ENCODE peak calls at places on chromosomes 3 and 15, in seven cellular contexts. G is mesenchymal stem cell, H is IMR-90, V is neuronal stem cell, D is H1, X is trophoblast cell, K is H9. O is an unnamed sample.

GRCh38 chr15:36156855-36157521 is 422.4 kb upstream of the CDIN1 start:
- DNase-seq in V (no peak), G (peak; percentile 46), D (no peak), K (no peak), X (peak; percentile 16), H (peak; percentile 56), O (peak; percentile 13)

GRCh38 chr3:65490132-65490531 is 548.6 kb downstream of the MAGI1 start:
- DNase-seq in H (no peak), K (no peak), X (no peak), G (no peak), V (no peak), D (no peak), O (no peak)

GRCh38 chr3:139346771-139347170 is 3.0 kb downstream of the MRPS22 start:
- DNase-seq in X (no peak), H (no peak), K (no peak), G (no peak), D (no peak), V (no peak), O (no peak)

GRCh38 chr15:98160236-98160635 is 199.7 kb downstream of the ARRDC4 start:
- DNase-seq in K (no peak), G (no peak), D (no peak), X (no peak), H (no peak), V (no peak), O (no peak)

GRCh38 chr3:50674349-50675178 is at the start of gene DOCK3:
- DNase-seq in X (peak; percentile 42), K (peak; percentile 49), G (peak; percentile 30), V (peak; percentile 63), H (peak; percentile 36), D (peak; percentile 72), O (peak; percentile 39)

GRCh38 chr3:114374433-114374832 is 80.6 kb downstream of the TIGIT start:
- DNase-seq in X (no peak), V (no peak), H (no peak), D (no peak), K (no peak), G (no peak), O (no peak)

GRCh38 chr3:146065573-146066006 is 95.4 kb downstream of the PLOD2 start:
- DNase-seq in V (peak; percentile 44), K (no peak), D (no peak), X (peak; percentile 28), H (peak; percentile 76), G (peak; percentile 67), O (peak; percentile 54)

GRCh38 chr3:86990171-86990733 is 697 bp downstream of the VGLL3 start:
- DNase-seq in H (peak; percentile 26), V (no peak), G (peak; percentile 38), K (peak; percentile 73), X (peak; percentile 59), D (peak; percentile 78), O (peak; percentile 76)

DNA sequence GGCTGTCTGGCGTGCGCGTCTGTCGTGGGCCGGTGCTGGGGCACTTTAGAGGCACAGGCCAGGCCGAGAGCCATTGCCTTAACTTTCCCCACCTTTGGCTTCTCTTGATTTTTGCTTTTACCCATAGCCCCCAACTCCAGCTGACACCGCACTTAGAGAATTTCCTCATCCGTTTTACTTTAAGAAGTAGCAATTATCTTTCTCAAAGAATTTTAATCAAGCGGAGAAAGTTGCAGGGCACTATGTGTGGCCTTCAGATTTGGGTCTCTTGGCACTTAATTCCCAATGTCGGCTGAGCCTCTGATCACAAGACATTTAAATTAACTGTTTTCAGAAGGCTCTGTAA is 1.2 kb downstream of the ALDH1A3 start:
- DNase-seq in V (no peak), H (no peak), K (no peak), D (no peak), G (no peak), X (no peak), O (no peak)
- H3K27me3 ChIP-seq in V (peaks cover 11% of the 10 kb centered on the region), H (peaks cover 60% of the 10 kb centered on the region), K (peaks cover 26% of the 10 kb centered on the region), D (peaks cover 52% of the 10 kb centered on the region), G (no peaks in the 10 kb centered on the region), X (peaks cover 34% of the 10 kb centered on the region), O (peaks cover 14% of the 10 kb centered on the region)

GRCh38 chr15:85750807-85751730 is 43.7 kb downstream of the KLHL25 start:
- DNase-seq in D (peak; percentile 77), G (no peak), H (no peak), X (no peak), V (no peak), K (peak; percentile 87), O (peak; percentile 75)
- H3K4me1 ChIP-seq in D (peaks cover 25% of the 10 kb centered on the region), G (peaks cover 3% of the 10 kb centered on the region), H (no peaks in the 10 kb centered on the region), X (peaks cover 2% of the 10 kb centered on the region), V (peaks cover 49% of the 10 kb centered on the region), K (peaks cover 5% of the 10 kb centered on the region), O (peaks cover 1% of the 10 kb centered on the region)

DNA sequence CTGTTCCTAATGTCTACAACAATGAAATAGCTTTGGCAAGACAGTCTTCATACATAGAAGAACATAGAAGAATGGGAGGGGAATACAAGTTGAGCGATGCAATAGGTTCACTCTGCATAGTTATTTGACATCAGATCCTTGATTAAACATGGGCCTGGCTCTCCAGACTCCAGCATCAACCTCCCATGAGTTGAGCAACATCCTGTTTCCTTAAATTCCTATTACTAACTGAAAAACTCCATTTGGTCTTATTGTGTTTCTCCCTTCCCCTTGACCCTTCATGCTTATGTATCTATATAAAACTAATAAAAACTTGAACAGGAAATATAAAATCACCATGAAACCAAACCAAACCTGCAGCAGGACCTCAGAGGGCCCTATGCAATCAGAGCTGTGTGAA is 304.5 kb upstream of the SATB1 start:
- DNase-seq in H (no peak), V (no peak), X (no peak), G (no peak), K (no peak), D (no peak), O (peak; percentile 12)
- H3K4ac ChIP-seq in H (no peak overlapping the region), V (no peak overlapping the region), X (no peak overlapping the region), G (no peak overlapping the region), K (no peak overlapping the region), D (no peak overlapping the region), O (no peak overlapping the region)

DNA sequence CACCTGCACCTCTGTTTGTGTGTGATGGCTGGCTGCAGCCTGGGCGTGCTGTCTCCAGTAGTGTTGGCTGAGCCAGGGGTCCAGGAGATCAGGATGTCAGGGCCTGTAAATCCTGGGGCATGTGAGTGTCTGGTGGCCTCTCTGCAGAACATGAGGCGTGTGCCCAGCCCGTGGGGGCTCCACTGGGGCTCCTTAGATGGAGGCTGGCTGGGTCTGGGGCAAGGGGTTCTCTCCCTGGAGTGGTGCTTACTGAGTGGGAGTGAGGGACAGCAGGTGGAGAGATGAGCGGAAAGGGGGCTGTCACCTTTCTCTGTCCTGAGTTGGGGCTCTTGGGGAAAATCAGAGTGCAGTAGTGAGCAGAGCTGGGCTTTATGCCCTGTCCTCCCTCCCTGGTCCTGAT is 152.2 kb downstream of the CHDH start:
- DNase-seq in H (no peak), K (no peak), G (no peak), V (no peak), D (peak; percentile 43), X (no peak), O (no peak)
- H3K27me3 ChIP-seq in H (peaks cover 6% of the 10 kb centered on the region), K (no peaks in the 10 kb centered on the region), G (peaks cover 31% of the 10 kb centered on the region), V (no peaks in the 10 kb centered on the region), D (no peaks in the 10 kb centered on the region), X (no peaks in the 10 kb centered on the region), O (no peaks in the 10 kb centered on the region)

GRCh38 chr3:185552358-185552877 is at the start of gene LIPH:
- DNase-seq in H (peak; percentile 30), G (peak; percentile 12), K (no peak), V (no peak), D (no peak), X (no peak), O (peak; percentile 75)
- H3K4me1 ChIP-seq in H (peaks cover 7% of the 10 kb centered on the region), G (peaks cover 3% of the 10 kb centered on the region), K (no peaks in the 10 kb centered on the region), V (no peaks in the 10 kb centered on the region), D (no peaks in the 10 kb centered on the region), X (no peaks in the 10 kb centered on the region), O (no peaks in the 10 kb centered on the region)

GRCh38 chr3:124951511-124952390 is 17.2 kb upstream of the MUC13 start:
- DNase-seq in H (peak; percentile 93), D (no peak), X (no peak), V (no peak), K (no peak), G (no peak), O (no peak)
- H3K4ac ChIP-seq in H (peak overlapping the region; percentile 4), D (no peak overlapping the region), X (no peak overlapping the region), V (no peak overlapping the region), K (no peak overlapping the region), G (no peak overlapping the region), O (no peak overlapping the region)

GRCh38 chr3:122188758-122189157 is 5.3 kb downstream of the CASR start:
- DNase-seq in G (no peak), X (no peak), K (no peak), V (no peak), H (no peak), D (no peak), O (no peak)

GRCh38 chr3:122183521-122183892 is at the start of gene CASR:
- DNase-seq in D (peak; percentile 55), G (no peak), K (peak; percentile 57), V (no peak), X (no peak), H (no peak), O (peak; percentile 38)

GRCh38 chr3:122184591-122184929 is 1.1 kb downstream of the CASR start:
- DNase-seq in X (no peak), H (no peak), G (no peak), D (no peak), V (no peak), K (no peak), O (peak; percentile 1)

GRCh38 chr3:122186372-122186771 is 2.9 kb downstream of the CASR start:
- DNase-seq in X (no peak), H (no peak), V (no peak), D (no peak), K (no peak), G (no peak), O (no peak)

DNA sequence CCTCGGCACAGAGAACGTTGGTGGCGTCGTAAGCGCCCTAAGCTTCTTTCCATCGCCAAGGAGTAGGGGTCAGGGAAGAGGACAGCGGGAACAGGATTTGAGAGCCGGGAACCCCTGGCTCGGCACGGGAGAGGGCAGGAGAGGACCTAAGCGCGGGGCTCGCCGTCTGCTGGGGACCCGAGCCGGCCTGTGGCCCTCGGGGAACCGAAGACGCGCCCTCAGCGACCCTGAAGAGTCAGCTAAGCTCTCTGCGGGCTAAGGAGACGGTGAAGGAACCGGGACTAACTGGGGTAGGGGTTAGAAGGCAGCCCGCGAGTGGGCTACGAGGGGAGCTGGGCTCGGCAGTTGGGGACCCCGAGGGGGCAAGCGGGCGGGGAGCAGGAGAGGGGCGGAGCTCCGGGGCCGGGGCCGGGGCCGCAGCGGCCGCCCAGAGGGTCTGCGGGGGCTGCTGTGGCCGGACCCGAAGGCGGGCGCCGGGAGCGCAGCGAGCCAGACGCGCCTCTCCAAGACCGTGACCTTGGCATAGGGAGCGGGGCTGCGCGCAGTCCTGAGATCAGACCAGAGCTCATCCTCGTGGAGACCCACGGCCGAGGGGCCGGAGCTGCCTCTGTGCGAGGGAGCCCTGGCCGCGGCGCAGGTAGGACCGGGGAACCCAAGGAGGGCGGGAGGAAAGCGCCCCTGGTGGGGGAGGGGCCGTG is 574 bp downstream of the CASR start:
- DNase-seq in H (no peak), X (no peak), D (peak; percentile 77), K (peak; percentile 45), V (no peak), G (no peak), O (peak; percentile 4)
- H3K27me3 ChIP-seq in H (peaks cover 30% of the 10 kb centered on the region), X (peaks cover 33% of the 10 kb centered on the region), D (peaks cover 41% of the 10 kb centered on the region), K (peaks cover 5% of the 10 kb centered on the region), V (peaks cover 8% of the 10 kb centered on the region), G (peaks cover 29% of the 10 kb centered on the region), O (peaks cover 13% of the 10 kb centered on the region)

DNA sequence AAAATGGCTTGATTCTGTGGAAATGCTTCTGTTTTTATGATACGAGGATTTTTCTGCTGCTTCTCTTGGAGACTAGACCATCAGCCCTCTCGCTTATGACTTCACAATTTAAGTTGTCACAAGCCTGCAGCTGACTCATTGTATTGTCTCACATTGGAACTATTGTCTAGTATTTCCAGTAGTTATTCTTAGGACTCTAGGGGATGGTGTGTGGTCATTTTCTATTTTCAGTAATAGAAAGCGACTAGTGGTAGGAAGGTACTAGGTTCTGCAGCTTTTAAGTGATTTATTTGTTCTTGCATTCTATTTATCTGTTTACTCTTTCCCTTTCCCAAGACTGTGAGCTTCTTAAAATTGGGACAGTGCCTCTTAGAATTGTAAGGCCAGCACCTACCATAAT is 66.3 kb upstream of the CRTC3 start:
- DNase-seq in G (peak; percentile 70), H (peak; percentile 76), X (no peak), V (no peak), D (no peak), K (no peak), O (no peak)
- H3K4me1 ChIP-seq in G (peaks cover 7% of the 10 kb centered on the region), H (peaks cover 6% of the 10 kb centered on the region), X (peaks cover 1% of the 10 kb centered on the region), V (peaks cover 7% of the 10 kb centered on the region), D (no peaks in the 10 kb centered on the region), K (no peaks in the 10 kb centered on the region), O (no peaks in the 10 kb centered on the region)

O was measured in mesendoderm.